ENCODE peak calls at places on chromosomes 6 and 20, in six cellular contexts. Q is lower lobe of right lung, H is ascending aorta, L is MM.1S, B is cardiac muscle cell, M is right cardiac atrium. X is an unnamed sample.

GRCh38 chr20:50409495-50409894 is 100.7 kb upstream of the PTPN1 start:
- DNase-seq in Q (no peak), H (no peak), L (no peak), B (peak; percentile 70), M (peak; percentile 37), X (no peak)

GRCh38 chr6:26233608-26234420 is 131.2 kb upstream of the BTN3A2 start:
- DNase-seq in Q (peak; percentile 74), H (peak; percentile 78), L (peak; percentile 90), B (peak; percentile 68), M (peak; percentile 35), X (peak; percentile 76)

GRCh38 chr6:127111526-127111925 is 6.9 kb upstream of the RSPO3 start:
- DNase-seq in Q (no peak), H (no peak), L (no peak), B (no peak), M (no peak), X (no peak)

GRCh38 chr6:128422200-128422599 is 98.2 kb downstream of the PTPRK start:
- DNase-seq in Q (no peak), H (no peak), L (no peak), B (no peak), M (no peak), X (no peak)

GRCh38 chr6:158512809-158513208 is 47.1 kb upstream of the TMEM181 start:
- DNase-seq in Q (no peak), H (no peak), L (no peak), B (no peak), M (no peak), X (no peak)

GRCh38 chr6:136401749-136402148 is 112.1 kb upstream of the BCLAF1 start:
- DNase-seq in Q (no peak), H (no peak), L (no peak), B (no peak), M (no peak), X (no peak)

GRCh38 chr6:7723041-7723447 is 2.9 kb upstream of the BMP6 start:
- DNase-seq in Q (peak; percentile 79), H (peak; percentile 88), L (peak; percentile 75), B (peak; percentile 92), M (peak; percentile 75), X (no peak)

GRCh38 chr6:35287671-35288396 is 9.8 kb upstream of the DEF6 start:
- DNase-seq in Q (no peak), H (no peak), L (no peak), B (no peak), M (no peak), X (no peak)

GRCh38 chr6:132115714-132116366 is 164.7 kb upstream of the CCN2 start:
- DNase-seq in Q (no peak), H (no peak), L (peak; percentile 25), B (no peak), M (no peak), X (no peak)

GRCh38 chr6:41335296-41335695 is at the start of gene NCR2:
- DNase-seq in Q (no peak), H (no peak), L (no peak), B (no peak), M (no peak), X (no peak)

GRCh38 chr6:62150048-62150663 is 135.9 kb downstream of the KHDRBS2 start:
- DNase-seq in Q (no peak), H (no peak), L (peak; percentile 46), B (peak; percentile 38), M (no peak), X (no peak)

GRCh38 chr6:37966801-37967200 is 147.3 kb downstream of the ZFAND3 start:
- DNase-seq in Q (no peak), H (no peak), L (no peak), B (no peak), M (no peak), X (no peak)

GRCh38 chr20:62030357-62030756 is 35.3 kb downstream of the TAF4 start:
- DNase-seq in Q (no peak), H (no peak), L (no peak), B (no peak), M (no peak), X (no peak)

GRCh38 chr20:62366370-62367135 is 559 bp downstream of the LAMA5 start:
- DNase-seq in Q (peak; percentile 76), H (no peak), L (peak; percentile 28), B (no peak), M (peak; percentile 53), X (peak; percentile 95)

GRCh38 chr20:32072168-32072721 is 20.2 kb downstream of the HCK start:
- DNase-seq in Q (no peak), H (no peak), L (no peak), B (no peak), M (no peak), X (no peak)

GRCh38 chr20:36147707-36148106 is 6.8 kb upstream of the EPB41L1 start:
- DNase-seq in Q (no peak), H (no peak), L (no peak), B (peak; percentile 98), M (peak; percentile 29), X (no peak)

GRCh38 chr6:146944077-146944476 is 260.1 kb upstream of the STXBP5 start:
- DNase-seq in Q (no peak), H (no peak), L (no peak), B (no peak), M (no peak), X (no peak)

GRCh38 chr6:137353346-137353745 is 134.2 kb upstream of the IFNGR1 start:
- DNase-seq in Q (no peak), H (no peak), L (no peak), B (no peak), M (no peak), X (no peak)

GRCh38 chr20:38299963-38300362 is 4.0 kb upstream of the BPI start:
- DNase-seq in Q (no peak), H (no peak), L (no peak), B (no peak), M (no peak), X (no peak)
- H3K27ac ChIP-seq in Q (peak overlapping the region; percentile 51), H (peak overlapping the region; percentile 88), L (no peak overlapping the region), B (no peak overlapping the region), M (peak overlapping the region; percentile 18), X (no peak overlapping the region)

GRCh38 chr6:53984581-53984980 is 126.7 kb upstream of the MLIP start:
- DNase-seq in Q (no peak), H (no peak), L (no peak), B (no peak), M (no peak), X (no peak)
- H3K4me3 ChIP-seq in Q (no peak overlapping the region), H (no peak overlapping the region), L (no peak overlapping the region), B (no peak overlapping the region), M (no peak overlapping the region), X (no peak overlapping the region)

GRCh38 chr6:27451660-27452390 is 21.1 kb downstream of the ZNF184 start:
- DNase-seq in Q (no peak), H (no peak), L (no peak), B (no peak), M (no peak), X (no peak)

GRCh38 chr6:27448456-27448855 is 24.4 kb downstream of the ZNF184 start:
- DNase-seq in Q (no peak), H (no peak), L (no peak), B (no peak), M (no peak), X (no peak)

DNA sequence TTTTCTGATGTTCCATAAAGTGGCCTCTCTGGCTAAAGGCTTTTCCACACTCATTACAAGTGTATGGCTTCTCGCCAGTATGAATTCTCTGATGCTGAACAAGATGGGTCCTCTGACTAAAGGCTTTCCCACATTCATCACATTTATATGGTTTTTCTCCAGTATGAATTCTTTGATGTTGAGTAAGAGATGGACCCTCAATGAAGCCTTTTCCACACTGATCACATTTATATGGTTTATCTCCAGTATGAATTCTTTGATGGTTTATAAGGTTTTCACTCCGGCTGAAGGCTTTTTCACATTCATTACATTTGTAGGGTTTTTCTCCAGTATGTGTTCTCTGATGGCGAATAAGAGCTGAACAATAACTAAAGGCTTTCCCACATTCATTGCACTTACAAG is 20.4 kb downstream of the ZNF184 start:
- DNase-seq in Q (no peak), H (no peak), L (no peak), B (no peak), M (no peak), X (no peak)
- H3K9me3 ChIP-seq in Q (peaks cover 98% of the 10 kb centered on the region), H (peaks cover 93% of the 10 kb centered on the region), L (peaks cover 5% of the 10 kb centered on the region), B (peaks cover 11% of the 10 kb centered on the region), M (peaks cover 6% of the 10 kb centered on the region), X (peaks cover 49% of the 10 kb centered on the region)

GRCh38 chr6:167119680-167120556 is 3.0 kb upstream of the CCR6 start:
- DNase-seq in Q (no peak), H (no peak), L (peak; percentile 41), B (no peak), M (no peak), X (no peak)
- H3K27ac ChIP-seq in Q (no peak overlapping the region), H (no peak overlapping the region), L (no peak overlapping the region), B (no peak overlapping the region), M (no peak overlapping the region), X (no peak overlapping the region)

GRCh38 chr6:118558811-118559217 is 10.7 kb downstream of the PLN start:
- DNase-seq in Q (no peak), H (no peak), L (peak; percentile 23), B (peak; percentile 35), M (no peak), X (no peak)

GRCh38 chr6:118553132-118553531 is 5.0 kb downstream of the PLN start:
- DNase-seq in Q (no peak), H (no peak), L (no peak), B (no peak), M (no peak), X (no peak)

GRCh38 chr6:118551063-118551672 is 3.1 kb downstream of the PLN start:
- DNase-seq in Q (no peak), H (no peak), L (peak; percentile 61), B (peak; percentile 81), M (no peak), X (no peak)

GRCh38 chr6:118551673-118552063 is 3.6 kb downstream of the PLN start:
- DNase-seq in Q (no peak), H (no peak), L (no peak), B (peak; percentile 80), M (no peak), X (no peak)

DNA sequence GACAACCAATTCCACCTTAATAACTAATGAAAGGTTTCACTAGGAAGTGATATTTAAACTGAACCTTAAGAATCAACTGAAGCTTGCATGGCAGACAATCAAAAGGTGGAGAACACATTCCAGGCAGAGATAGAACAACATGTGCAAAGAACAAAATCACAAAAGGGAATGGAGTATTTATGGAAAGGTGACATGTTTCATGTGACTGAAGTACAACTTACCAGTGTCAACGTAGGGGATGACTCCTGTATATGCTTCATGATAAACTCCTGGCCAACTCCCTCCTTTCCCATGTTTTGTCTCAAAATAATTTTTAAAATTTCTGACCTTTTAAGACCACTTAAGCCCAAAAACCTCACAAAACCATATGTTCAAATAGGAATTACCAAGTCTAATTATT is 6.6 kb downstream of the PLN start:
- DNase-seq in Q (no peak), H (no peak), L (no peak), B (no peak), M (no peak), X (no peak)
- H3K4me3 ChIP-seq in Q (no peak overlapping the region), H (peak overlapping the region; percentile 13), L (no peak overlapping the region), B (no peak overlapping the region), M (peak overlapping the region; percentile 76), X (no peak overlapping the region)